ENCODE peak calls at places on chromosomes 12 and 14, in four cellular contexts. One of them, this sample, is unnamed.

GRCh38 chr12:71397433-71397954 is 42.1 kb upstream of the LGR5 start:
- DNase-seq in T1000: no peak
- DNase-seq in KBM-7: no peak
- DNase-seq in HL-60: no peak
- DNase-seq in this sample: no peak

GRCh38 chr12:1972856-1973317 is 31.4 kb downstream of the DCP1B start:
- DNase-seq in T1000: no peak
- DNase-seq in KBM-7: no peak
- DNase-seq in HL-60: no peak
- DNase-seq in this sample: no peak

GRCh38 chr14:74938873-74939495 is 15.9 kb upstream of the RPS6KL1 start:
- DNase-seq in T1000: no peak
- DNase-seq in KBM-7: no peak
- DNase-seq in HL-60: no peak
- DNase-seq in this sample: no peak

GRCh38 chr14:27929823-27930347 is 836.7 kb upstream of the FOXG1 start:
- DNase-seq in T1000: no peak
- DNase-seq in KBM-7: no peak
- DNase-seq in HL-60: no peak
- DNase-seq in this sample: no peak

GRCh38 chr12:67661311-67662011 is 12.9 kb downstream of the DYRK2 start:
- DNase-seq in T1000: no peak
- DNase-seq in KBM-7: peak; percentile 44
- DNase-seq in HL-60: peak; percentile 45
- DNase-seq in this sample: no peak

GRCh38 chr14:27256805-27257204 is 659.0 kb upstream of the NOVA1 start:
- DNase-seq in T1000: no peak
- DNase-seq in KBM-7: no peak
- DNase-seq in HL-60: no peak
- DNase-seq in this sample: no peak

GRCh38 chr12:2682301-2683282 is 112.2 kb upstream of the FKBP4 start:
- DNase-seq in T1000: peak; percentile 78
- DNase-seq in KBM-7: peak; percentile 85
- DNase-seq in HL-60: peak; percentile 75
- DNase-seq in this sample: peak; percentile 26

GRCh38 chr12:685388-685787 is 22.1 kb upstream of the NINJ2 start:
- DNase-seq in T1000: no peak
- DNase-seq in KBM-7: peak; percentile 94
- DNase-seq in HL-60: peak; percentile 54
- DNase-seq in this sample: no peak

GRCh38 chr14:45610303-45610702 is 357.3 kb upstream of the MIS18BP1 start:
- DNase-seq in T1000: no peak
- DNase-seq in KBM-7: no peak
- DNase-seq in HL-60: no peak
- DNase-seq in this sample: no peak

GRCh38 chr12:121802485-121802842 is 1.3 kb upstream of the SETD1B start:
- DNase-seq in T1000: no peak
- DNase-seq in KBM-7: no peak
- DNase-seq in HL-60: no peak
- DNase-seq in this sample: peak; percentile 82

GRCh38 chr14:89466939-89467338 is 49.9 kb upstream of the FOXN3 start:
- DNase-seq in T1000: no peak
- DNase-seq in KBM-7: no peak
- DNase-seq in HL-60: no peak
- DNase-seq in this sample: no peak

GRCh38 chr12:30706476-30706875 is 10.8 kb upstream of the IPO8 start:
- DNase-seq in T1000: no peak
- DNase-seq in KBM-7: no peak
- DNase-seq in HL-60: no peak
- DNase-seq in this sample: no peak

GRCh38 chr14:65287264-65288131 is 125.0 kb upstream of the FUT8 start:
- DNase-seq in T1000: no peak
- DNase-seq in KBM-7: peak; percentile 72
- DNase-seq in HL-60: no peak
- DNase-seq in this sample: no peak

GRCh38 chr14:104888489-104889373 is 23.7 kb downstream of the CEP170B start:
- DNase-seq in T1000: no peak
- DNase-seq in KBM-7: no peak
- DNase-seq in HL-60: no peak
- DNase-seq in this sample: no peak

This sample was measured in SW 1271.